ENCODE peak calls at places on chromosomes 6 and 20, in five cellular contexts. One of them, this sample, is unnamed.

GRCh38 chr20:1326031-1326930 is 2.7 kb downstream of the SDCBP2 start:
- DNase-seq in fibroblast of pulmonary artery: peak
- DNase-seq in posterior cingulate gyrus: peak
- DNase-seq in CD4-positive, alpha-beta T cell: no peak
- DNase-seq in cardiac fibroblast: peak
- DNase-seq in this sample: no peak

GRCh38 chr20:19012671-19013070 is 199.1 kb downstream of the SCP2D1 start:
- DNase-seq in fibroblast of pulmonary artery: no peak
- DNase-seq in posterior cingulate gyrus: no peak
- DNase-seq in CD4-positive, alpha-beta T cell: no peak
- DNase-seq in cardiac fibroblast: peak
- DNase-seq in this sample: no peak

GRCh38 chr20:4802522-4802921 is 80.8 kb downstream of the PRND start:
- DNase-seq in fibroblast of pulmonary artery: no peak
- DNase-seq in posterior cingulate gyrus: no peak
- DNase-seq in CD4-positive, alpha-beta T cell: no peak
- DNase-seq in cardiac fibroblast: no peak
- DNase-seq in this sample: no peak

GRCh38 chr20:58597021-58597940 is 53.8 kb upstream of the STX16 start:
- DNase-seq in fibroblast of pulmonary artery: no peak
- DNase-seq in posterior cingulate gyrus: no peak
- DNase-seq in CD4-positive, alpha-beta T cell: no peak
- DNase-seq in cardiac fibroblast: peak
- DNase-seq in this sample: no peak

GRCh38 chr6:2853766-2854393 is 12.2 kb upstream of the SERPINB1 start:
- DNase-seq in fibroblast of pulmonary artery: peak
- DNase-seq in posterior cingulate gyrus: no peak
- DNase-seq in CD4-positive, alpha-beta T cell: peak
- DNase-seq in cardiac fibroblast: peak
- DNase-seq in this sample: peak

GRCh38 chr20:32203556-32204484 is 3.7 kb downstream of the PLAGL2 start:
- DNase-seq in fibroblast of pulmonary artery: peak
- DNase-seq in posterior cingulate gyrus: no peak
- DNase-seq in CD4-positive, alpha-beta T cell: no peak
- DNase-seq in cardiac fibroblast: no peak
- DNase-seq in this sample: peak

GRCh38 chr6:31541059-31541657 is 645 bp downstream of the DDX39B start:
- DNase-seq in fibroblast of pulmonary artery: peak
- DNase-seq in posterior cingulate gyrus: no peak
- DNase-seq in CD4-positive, alpha-beta T cell: peak
- DNase-seq in cardiac fibroblast: peak
- DNase-seq in this sample: peak

GRCh38 chr6:105041880-105042279 is 85.0 kb downstream of the LIN28B start:
- DNase-seq in fibroblast of pulmonary artery: no peak
- DNase-seq in posterior cingulate gyrus: no peak
- DNase-seq in CD4-positive, alpha-beta T cell: no peak
- DNase-seq in cardiac fibroblast: no peak
- DNase-seq in this sample: peak

GRCh38 chr6:136959471-136959891 is 37.4 kb downstream of the SLC35D3 start:
- DNase-seq in fibroblast of pulmonary artery: no peak
- DNase-seq in posterior cingulate gyrus: no peak
- DNase-seq in CD4-positive, alpha-beta T cell: no peak
- DNase-seq in cardiac fibroblast: no peak
- DNase-seq in this sample: no peak

GRCh38 chr6:126640921-126641320 is 301.0 kb downstream of the CENPW start:
- DNase-seq in fibroblast of pulmonary artery: no peak
- DNase-seq in posterior cingulate gyrus: no peak
- DNase-seq in CD4-positive, alpha-beta T cell: no peak
- DNase-seq in cardiac fibroblast: no peak
- DNase-seq in this sample: no peak

GRCh38 chr20:25309395-25310267 is 61.7 kb downstream of the PYGB start:
- DNase-seq in fibroblast of pulmonary artery: peak
- DNase-seq in posterior cingulate gyrus: no peak
- DNase-seq in CD4-positive, alpha-beta T cell: no peak
- DNase-seq in cardiac fibroblast: peak
- DNase-seq in this sample: peak

GRCh38 chr6:44284119-44284518 is 13.9 kb downstream of the TMEM151B start:
- DNase-seq in fibroblast of pulmonary artery: no peak
- DNase-seq in posterior cingulate gyrus: no peak
- DNase-seq in CD4-positive, alpha-beta T cell: no peak
- DNase-seq in cardiac fibroblast: no peak
- DNase-seq in this sample: no peak

GRCh38 chr6:16336056-16336810 is 97.8 kb downstream of the GMPR start:
- DNase-seq in fibroblast of pulmonary artery: no peak
- DNase-seq in posterior cingulate gyrus: no peak
- DNase-seq in CD4-positive, alpha-beta T cell: no peak
- DNase-seq in cardiac fibroblast: no peak
- DNase-seq in this sample: no peak

GRCh38 chr6:131572686-131573415 is at the start of gene ARG1:
- DNase-seq in fibroblast of pulmonary artery: no peak
- DNase-seq in posterior cingulate gyrus: no peak
- DNase-seq in CD4-positive, alpha-beta T cell: no peak
- DNase-seq in cardiac fibroblast: no peak
- DNase-seq in this sample: no peak

GRCh38 chr6:3990692-3991491 is 88.0 kb downstream of the FAM217A start:
- DNase-seq in fibroblast of pulmonary artery: peak
- DNase-seq in posterior cingulate gyrus: peak
- DNase-seq in CD4-positive, alpha-beta T cell: peak
- DNase-seq in cardiac fibroblast: peak
- DNase-seq in this sample: peak

GRCh38 chr20:9114709-9115108 is 45.8 kb downstream of the PLCB4 start:
- DNase-seq in fibroblast of pulmonary artery: no peak
- DNase-seq in posterior cingulate gyrus: no peak
- DNase-seq in CD4-positive, alpha-beta T cell: no peak
- DNase-seq in cardiac fibroblast: no peak
- DNase-seq in this sample: no peak

GRCh38 chr6:9039258-9039657 is 603.9 kb upstream of the SLC35B3 start:
- DNase-seq in fibroblast of pulmonary artery: no peak
- DNase-seq in posterior cingulate gyrus: no peak
- DNase-seq in CD4-positive, alpha-beta T cell: no peak
- DNase-seq in cardiac fibroblast: no peak
- DNase-seq in this sample: no peak

GRCh38 chr6:149190228-149190831 is 127.2 kb upstream of the TAB2 start:
- DNase-seq in fibroblast of pulmonary artery: peak
- DNase-seq in posterior cingulate gyrus: no peak
- DNase-seq in CD4-positive, alpha-beta T cell: peak
- DNase-seq in cardiac fibroblast: peak
- DNase-seq in this sample: peak

GRCh38 chr20:59725476-59726119 is 121.3 kb downstream of the PHACTR3 start:
- DNase-seq in fibroblast of pulmonary artery: no peak
- DNase-seq in posterior cingulate gyrus: no peak
- DNase-seq in CD4-positive, alpha-beta T cell: no peak
- DNase-seq in cardiac fibroblast: no peak
- DNase-seq in this sample: no peak

GRCh38 chr6:25793970-25794369 is 37.9 kb downstream of the SLC17A1 start:
- DNase-seq in fibroblast of pulmonary artery: peak
- DNase-seq in posterior cingulate gyrus: no peak
- DNase-seq in CD4-positive, alpha-beta T cell: no peak
- DNase-seq in cardiac fibroblast: no peak
- DNase-seq in this sample: no peak

GRCh38 chr6:13421425-13422057 is 65.9 kb downstream of the GFOD1 start:
- DNase-seq in fibroblast of pulmonary artery: no peak
- DNase-seq in posterior cingulate gyrus: no peak
- DNase-seq in CD4-positive, alpha-beta T cell: no peak
- DNase-seq in cardiac fibroblast: peak
- DNase-seq in this sample: no peak

GRCh38 chr20:39070484-39071231 is 108.5 kb downstream of the DHX35 start:
- DNase-seq in fibroblast of pulmonary artery: peak
- DNase-seq in posterior cingulate gyrus: no peak
- DNase-seq in CD4-positive, alpha-beta T cell: no peak
- DNase-seq in cardiac fibroblast: peak
- DNase-seq in this sample: peak

GRCh38 chr6:122114733-122115132 is 284.7 kb upstream of the HSF2 start:
- DNase-seq in fibroblast of pulmonary artery: no peak
- DNase-seq in posterior cingulate gyrus: no peak
- DNase-seq in CD4-positive, alpha-beta T cell: no peak
- DNase-seq in cardiac fibroblast: no peak
- DNase-seq in this sample: no peak

GRCh38 chr6:166173292-166173951 is 5.8 kb upstream of the TBXT start:
- DNase-seq in fibroblast of pulmonary artery: peak
- DNase-seq in posterior cingulate gyrus: no peak
- DNase-seq in CD4-positive, alpha-beta T cell: no peak
- DNase-seq in cardiac fibroblast: peak
- DNase-seq in this sample: no peak

GRCh38 chr6:18211338-18211737 is 53.0 kb downstream of the DEK start:
- DNase-seq in fibroblast of pulmonary artery: no peak
- DNase-seq in posterior cingulate gyrus: no peak
- DNase-seq in CD4-positive, alpha-beta T cell: no peak
- DNase-seq in cardiac fibroblast: no peak
- DNase-seq in this sample: no peak

GRCh38 chr6:100673641-100674040 is 207.5 kb downstream of the ASCC3 start:
- DNase-seq in fibroblast of pulmonary artery: no peak
- DNase-seq in posterior cingulate gyrus: no peak
- DNase-seq in CD4-positive, alpha-beta T cell: no peak
- DNase-seq in cardiac fibroblast: no peak
- DNase-seq in this sample: no peak

GRCh38 chr20:17951323-17951722 is 17.3 kb downstream of the SNX5 start:
- DNase-seq in fibroblast of pulmonary artery: no peak
- DNase-seq in posterior cingulate gyrus: no peak
- DNase-seq in CD4-positive, alpha-beta T cell: no peak
- DNase-seq in cardiac fibroblast: no peak
- DNase-seq in this sample: no peak

GRCh38 chr6:10268111-10268510 is 146.8 kb downstream of the TFAP2A start:
- DNase-seq in fibroblast of pulmonary artery: no peak
- DNase-seq in posterior cingulate gyrus: no peak
- DNase-seq in CD4-positive, alpha-beta T cell: no peak
- DNase-seq in cardiac fibroblast: no peak
- DNase-seq in this sample: no peak

GRCh38 chr6:73121421-73121993 is 103.8 kb downstream of the KHDC1L start:
- DNase-seq in fibroblast of pulmonary artery: peak
- DNase-seq in posterior cingulate gyrus: no peak
- DNase-seq in CD4-positive, alpha-beta T cell: no peak
- DNase-seq in cardiac fibroblast: peak
- DNase-seq in this sample: peak

GRCh38 chr6:168363302-168363701 is 43.7 kb upstream of the DACT2 start:
- DNase-seq in fibroblast of pulmonary artery: no peak
- DNase-seq in posterior cingulate gyrus: no peak
- DNase-seq in CD4-positive, alpha-beta T cell: no peak
- DNase-seq in cardiac fibroblast: no peak
- DNase-seq in this sample: no peak

GRCh38 chr6:26258199-26258977 is 106.6 kb upstream of the BTN3A2 start:
- DNase-seq in fibroblast of pulmonary artery: no peak
- DNase-seq in posterior cingulate gyrus: no peak
- DNase-seq in CD4-positive, alpha-beta T cell: no peak
- DNase-seq in cardiac fibroblast: no peak
- DNase-seq in this sample: no peak

GRCh38 chr6:131107166-131107565 is 28.1 kb upstream of the AKAP7 start:
- DNase-seq in fibroblast of pulmonary artery: peak
- DNase-seq in posterior cingulate gyrus: no peak
- DNase-seq in CD4-positive, alpha-beta T cell: no peak
- DNase-seq in cardiac fibroblast: peak
- DNase-seq in this sample: peak

GRCh38 chr20:6975326-6975725 is 207.8 kb downstream of the BMP2 start:
- DNase-seq in fibroblast of pulmonary artery: no peak
- DNase-seq in posterior cingulate gyrus: no peak
- DNase-seq in CD4-positive, alpha-beta T cell: no peak
- DNase-seq in cardiac fibroblast: no peak
- DNase-seq in this sample: no peak

GRCh38 chr6:36873612-36874011 is 991 bp downstream of the PPIL1 start:
- DNase-seq in fibroblast of pulmonary artery: no peak
- DNase-seq in posterior cingulate gyrus: no peak
- DNase-seq in CD4-positive, alpha-beta T cell: no peak
- DNase-seq in cardiac fibroblast: no peak
- DNase-seq in this sample: no peak

GRCh38 chr6:106089981-106090380 is 3.8 kb downstream of the PRDM1 start:
- DNase-seq in fibroblast of pulmonary artery: peak
- DNase-seq in posterior cingulate gyrus: no peak
- DNase-seq in CD4-positive, alpha-beta T cell: no peak
- DNase-seq in cardiac fibroblast: peak
- DNase-seq in this sample: peak

GRCh38 chr20:64103871-64104666 is 3.3 kb downstream of the NPBWR2 start:
- DNase-seq in fibroblast of pulmonary artery: no peak
- DNase-seq in posterior cingulate gyrus: no peak
- DNase-seq in CD4-positive, alpha-beta T cell: no peak
- DNase-seq in cardiac fibroblast: no peak
- DNase-seq in this sample: no peak

GRCh38 chr20:2626853-2627541 is 25.4 kb upstream of the NOP56 start:
- DNase-seq in fibroblast of pulmonary artery: peak
- DNase-seq in posterior cingulate gyrus: no peak
- DNase-seq in CD4-positive, alpha-beta T cell: no peak
- DNase-seq in cardiac fibroblast: peak
- DNase-seq in this sample: peak

GRCh38 chr6:101146389-101146788 is 247.1 kb upstream of the GRIK2 start:
- DNase-seq in fibroblast of pulmonary artery: peak
- DNase-seq in posterior cingulate gyrus: no peak
- DNase-seq in CD4-positive, alpha-beta T cell: no peak
- DNase-seq in cardiac fibroblast: peak
- DNase-seq in this sample: peak